ENCODE peak calls at places on chromosomes 2 and 18, in six cellular contexts. U, X, G, I, B and F are unnamed samples.

GRCh38 chr2:155209696-155210449 is 511.4 kb downstream of the KCNJ3 start:
- DNase-seq in U (no peak), X (no peak), G (no peak), I (no peak), B (no peak), F (no peak)

GRCh38 chr2:151200844-151201243 is 60.8 kb downstream of the RBM43 start:
- DNase-seq in U (no peak), X (no peak), G (no peak), I (no peak), B (no peak), F (no peak)

GRCh38 chr2:218516614-218517013 is 51.5 kb downstream of the USP37 start:
- DNase-seq in U (peak; percentile 36), X (no peak), G (no peak), I (no peak), B (no peak), F (no peak)

GRCh38 chr2:238950551-238950950 is 102.7 kb downstream of the TWIST2 start:
- DNase-seq in U (no peak), X (peak; percentile 12), G (no peak), I (no peak), B (no peak), F (no peak)

GRCh38 chr18:45910405-45911023 is 56.6 kb downstream of the EPG5 start:
- DNase-seq in U (peak; percentile 44), X (peak; percentile 35), G (peak; percentile 30), I (peak; percentile 59), B (peak; percentile 72), F (no peak)

GRCh38 chr18:58580623-58581022 is 48.3 kb downstream of the ALPK2 start:
- DNase-seq in U (no peak), X (no peak), G (no peak), I (no peak), B (no peak), F (no peak)

GRCh38 chr2:54559593-54560145 is 103.5 kb downstream of the SPTBN1 start:
- DNase-seq in U (peak; percentile 83), X (no peak), G (no peak), I (no peak), B (peak; percentile 93), F (no peak)

GRCh38 chr2:164782323-164782722 is 59.3 kb downstream of the COBLL1 start:
- DNase-seq in U (no peak), X (no peak), G (no peak), I (no peak), B (no peak), F (no peak)

GRCh38 chr2:160450486-160450885 is 43.1 kb downstream of the RBMS1 start:
- DNase-seq in U (no peak), X (no peak), G (no peak), I (no peak), B (no peak), F (no peak)

GRCh38 chr2:393711-394696 is 106.1 kb upstream of the ALKAL2 start:
- DNase-seq in U (no peak), X (no peak), G (no peak), I (no peak), B (no peak), F (no peak)

GRCh38 chr2:196750977-196751631 is 48.4 kb downstream of the GTF3C3 start:
- DNase-seq in U (peak; percentile 68), X (peak; percentile 67), G (peak; percentile 43), I (peak; percentile 59), B (peak; percentile 85), F (peak; percentile 51)

GRCh38 chr2:18454692-18455255 is 105.7 kb downstream of the RDH14 start:
- DNase-seq in U (no peak), X (no peak), G (no peak), I (no peak), B (peak; percentile 65), F (no peak)

GRCh38 chr2:64017811-64018714 is 1.2 kb downstream of the VPS54 start:
- DNase-seq in U (no peak), X (peak; percentile 38), G (no peak), I (no peak), B (peak; percentile 82), F (no peak)

GRCh38 chr2:45274190-45274926 is 265.1 kb upstream of the SIX2 start:
- DNase-seq in U (peak; percentile 95), X (no peak), G (no peak), I (peak; percentile 83), B (no peak), F (no peak)

GRCh38 chr2:127208313-127208712 is 11.8 kb downstream of the CYP27C1 start:
- DNase-seq in U (no peak), X (no peak), G (no peak), I (no peak), B (no peak), F (no peak)

GRCh38 chr2:40028792-40029488 is 249.9 kb upstream of the THUMPD2 start:
- DNase-seq in U (no peak), X (no peak), G (no peak), I (no peak), B (no peak), F (no peak)

GRCh38 chr2:170840717-170841210 is 24.1 kb downstream of the GAD1 start:
- DNase-seq in U (no peak), X (no peak), G (no peak), I (no peak), B (no peak), F (no peak)

GRCh38 chr2:98037206-98037605 is 41.5 kb upstream of the TMEM131 start:
- DNase-seq in U (no peak), X (no peak), G (no peak), I (no peak), B (no peak), F (no peak)

GRCh38 chr2:233852056-233852455 is 2.3 kb downstream of the HJURP start:
- DNase-seq in U (no peak), X (no peak), G (no peak), I (peak; percentile 23), B (peak; percentile 59), F (no peak)

GRCh38 chr2:69660637-69661036 is 17.1 kb upstream of the AAK1 start:
- DNase-seq in U (no peak), X (no peak), G (no peak), I (no peak), B (no peak), F (no peak)

GRCh38 chr2:20444993-20445910 is 1.6 kb upstream of the RHOB start:
- DNase-seq in U (no peak), X (no peak), G (no peak), I (peak; percentile 24), B (no peak), F (no peak)

GRCh38 chr18:48616484-48617255 is 77.8 kb downstream of the CTIF start:
- DNase-seq in U (no peak), X (no peak), G (no peak), I (no peak), B (no peak), F (no peak)

GRCh38 chr18:68796936-68797690 is 767 bp upstream of the CCDC102B start:
- DNase-seq in U (no peak), X (no peak), G (peak; percentile 45), I (no peak), B (peak; percentile 53), F (peak; percentile 15)

DNA sequence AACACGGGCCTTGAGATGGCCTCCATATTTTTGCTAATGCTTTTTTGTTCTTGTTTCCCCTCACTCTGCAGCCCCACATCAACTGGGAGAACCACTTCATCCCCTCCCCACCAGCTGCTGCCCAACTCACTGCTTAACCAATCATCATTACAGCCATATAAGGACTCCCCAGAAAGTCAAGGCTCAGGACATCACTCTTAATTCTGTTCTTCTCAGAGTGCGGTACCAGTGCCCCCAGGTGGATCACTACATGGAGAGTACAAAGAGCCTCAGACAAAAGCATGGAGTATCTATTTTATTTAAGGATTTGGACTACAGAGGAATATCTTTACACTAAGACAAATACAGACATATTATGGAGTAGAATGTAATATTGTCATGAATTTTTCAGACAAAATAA is 340.6 kb downstream of the PAX3 start:
- DNase-seq in U (no peak), X (no peak), G (no peak), I (no peak), B (no peak), F (no peak)
- TF ChIP-seq CTCF in U (no peak), X (no peak), G (no peak), I (no peak), B (no peak), F (no peak)

GRCh38 chr2:73091696-73092095 is 20.2 kb upstream of the SFXN5 start:
- DNase-seq in U (no peak), X (no peak), G (no peak), I (no peak), B (no peak), F (no peak)
- H3K4me1 ChIP-seq in U (peaks cover 56% of the 10 kb centered on the region), X (no peaks in the 10 kb centered on the region), G (peaks cover 66% of the 10 kb centered on the region), I (peaks cover 21% of the 10 kb centered on the region), B (peaks cover 13% of the 10 kb centered on the region), F (no peaks in the 10 kb centered on the region)

GRCh38 chr2:25297738-25298137 is 44.0 kb downstream of the DNMT3A start:
- DNase-seq in U (no peak), X (no peak), G (no peak), I (no peak), B (no peak), F (no peak)
- TF ChIP-seq CTCF in U (peak; percentile 35), X (no peak), G (no peak), I (no peak), B (no peak), F (no peak)

GRCh38 chr2:46340740-46341420 is 43.7 kb downstream of the EPAS1 start:
- DNase-seq in U (no peak), X (no peak), G (no peak), I (no peak), B (no peak), F (no peak)
- H3K4me1 ChIP-seq in U (peaks cover 48% of the 10 kb centered on the region), X (no peaks in the 10 kb centered on the region), G (peaks cover 100% of the 10 kb centered on the region), I (peaks cover 29% of the 10 kb centered on the region), B (peaks cover 48% of the 10 kb centered on the region), F (peaks cover 5% of the 10 kb centered on the region)

GRCh38 chr2:174142290-174142689 is 106.0 kb downstream of the OLA1 start:
- DNase-seq in U (no peak), X (no peak), G (no peak), I (no peak), B (peak; percentile 52), F (no peak)

DNA sequence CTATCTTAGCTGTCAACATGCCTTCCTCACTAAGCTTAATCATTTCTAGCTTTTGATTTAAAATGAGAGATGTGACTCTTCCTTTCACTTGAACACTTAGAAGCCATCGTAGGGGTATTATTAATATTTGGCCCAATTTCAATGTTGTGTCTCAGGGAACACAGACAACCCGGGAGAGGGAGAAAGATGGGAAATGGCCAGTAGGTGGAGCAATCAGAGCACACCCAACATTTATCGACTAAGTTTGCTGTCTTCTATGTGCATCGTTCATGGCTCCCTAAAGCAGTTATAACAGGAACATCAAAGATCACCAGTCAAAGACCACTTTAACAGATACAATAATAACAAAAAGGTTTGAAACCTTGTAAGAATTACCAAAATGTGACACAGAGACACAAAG is 110.2 kb downstream of the OLA1 start:
- DNase-seq in U (peak; percentile 23), X (no peak), G (no peak), I (no peak), B (no peak), F (no peak)
- TF ChIP-seq CTCF in U (peak; percentile 51), X (no peak), G (peak; percentile 26), I (no peak), B (peak; percentile 21), F (no peak)